ENCODE peak calls at places on chromosomes 1 and 21, in eight cellular contexts. E is iris pigment epithelial cell, J is uterus, B is adrenal gland, U is heart left ventricle, X is anterior cingulate cortex, Z is NCI-H1092 treated with DMSO at 0.1 percent for 48 hours, F is hippocampal formation. D is an unnamed sample.

GRCh38 chr1:169368406-169368769 is 393 bp downstream of the BLZF1 start:
- DNase-seq in F (no peak), U (no peak), E (peak), J (no peak), X (no peak), B (peak), Z (no peak), D (peak)

GRCh38 chr1:153474349-153474748 is 13.9 kb upstream of the S100A7 start:
- DNase-seq in Z (no peak), F (no peak), E (peak), B (no peak), J (no peak), X (no peak), U (no peak), D (no peak)

GRCh38 chr1:38464071-38464661 is 395.4 kb downstream of the RRAGC start:
- DNase-seq in Z (no peak), E (no peak), U (no peak), X (no peak), B (no peak), J (no peak), F (no peak), D (no peak)

GRCh38 chr1:39539252-39539790 is 37.3 kb downstream of the PABPC4 start:
- DNase-seq in E (peak), Z (peak), J (peak), B (peak), X (peak), F (peak), U (no peak), D (peak)

GRCh38 chr1:61518670-61519400 is 206.1 kb downstream of the TM2D1 start:
- DNase-seq in Z (no peak), E (no peak), J (no peak), X (no peak), U (no peak), F (no peak), B (no peak), D (no peak)

GRCh38 chr1:28887418-28887834 is 26.9 kb upstream of the EPB41 start:
- DNase-seq in E (no peak), Z (no peak), U (no peak), X (no peak), B (peak), F (no peak), J (peak), D (peak)

GRCh38 chr21:38327984-38328383 is 71.2 kb downstream of the KCNJ15 start:
- DNase-seq in U (no peak), J (no peak), X (no peak), F (no peak), B (no peak), E (peak), Z (no peak), D (no peak)

GRCh38 chr1:119758584-119758983 is 10.1 kb downstream of the HMGCS2 start:
- DNase-seq in Z (no peak), F (no peak), E (no peak), J (no peak), B (no peak), U (no peak), X (no peak), D (no peak)

GRCh38 chr1:29230553-29231378 is at the start of gene MECR:
- DNase-seq in B (peak), F (peak), U (peak), E (peak), X (peak), Z (peak), J (peak), D (peak)

GRCh38 chr1:161707503-161707902 is 474 bp downstream of the FCRLA start:
- DNase-seq in B (no peak), Z (no peak), E (no peak), U (no peak), J (no peak), F (no peak), X (no peak), D (no peak)

GRCh38 chr1:109499081-109499480 is 5.2 kb downstream of the CYB561D1 start:
- DNase-seq in U (no peak), E (no peak), X (no peak), F (no peak), B (no peak), J (no peak), Z (no peak), D (no peak)

GRCh38 chr1:208216062-208216461 is 28.1 kb downstream of the PLXNA2 start:
- DNase-seq in B (no peak), X (no peak), U (no peak), J (no peak), F (no peak), Z (no peak), E (peak), D (no peak)

GRCh38 chr1:203465943-203466342 is 9.7 kb upstream of the PRELP start:
- DNase-seq in J (peak), X (peak), U (peak), B (no peak), Z (peak), E (no peak), F (no peak), D (no peak)

GRCh38 chr1:200233393-200233792 is 176.4 kb downstream of the ZNF281 start:
- DNase-seq in B (no peak), J (no peak), F (no peak), U (no peak), X (no peak), E (peak), Z (no peak), D (peak)

GRCh38 chr1:117812868-117813511 is 116.4 kb downstream of the GDAP2 start:
- DNase-seq in E (peak), B (no peak), Z (no peak), F (no peak), J (no peak), X (no peak), U (no peak), D (no peak)

GRCh38 chr1:27042670-27043069 is 30.0 kb upstream of the TENT5B start:
- DNase-seq in J (no peak), E (no peak), F (no peak), U (no peak), Z (no peak), B (no peak), X (no peak), D (no peak)

D was measured in dermis blood vessel endothelial cell.